ENCODE peak calls at places on chromosomes 12 and 14, in ten cellular contexts. N is lung, B is GM23338, K is PC-9, A is psoas muscle, M is PC-3, U is heart right ventricle, P is tibial artery, F is esophagus squamous epithelium, O is left ventricle myocardium inferior. W is an unnamed sample.

GRCh38 chr14:23548351-23549318 is 2.9 kb downstream of the ZFHX2 start:
- DNase-seq in M (no peak), U (no peak), N (no peak), P (no peak), K (no peak), A (no peak), B (peak; percentile 84), O (no peak), F (no peak), W (no peak)

GRCh38 chr12:111046896-111047295 is 126.5 kb upstream of the MYL2 start:
- DNase-seq in K (no peak), M (no peak), O (no peak), U (no peak), N (no peak), F (no peak), A (no peak), P (no peak), B (peak; percentile 50), W (no peak)

GRCh38 chr14:90017371-90017770 is 44.4 kb upstream of the KCNK13 start:
- DNase-seq in A (no peak), O (no peak), U (no peak), N (no peak), K (no peak), B (no peak), P (no peak), F (no peak), M (no peak), W (no peak)

GRCh38 chr14:21102472-21103164 is 1.8 kb downstream of the TMEM253 start:
- DNase-seq in U (no peak), N (no peak), M (no peak), B (peak; percentile 43), O (no peak), P (no peak), F (no peak), K (no peak), A (no peak), W (no peak)

GRCh38 chr12:50242751-50243191 is 40.5 kb downstream of the LIMA1 start:
- DNase-seq in M (peak; percentile 84), O (no peak), B (no peak), P (no peak), N (no peak), F (no peak), A (no peak), K (peak; percentile 93), U (no peak), W (no peak)

GRCh38 chr14:94126419-94126677 is 3.1 kb downstream of the IFI27L2 start:
- DNase-seq in F (no peak), U (no peak), A (no peak), M (no peak), O (no peak), P (no peak), K (no peak), B (no peak), N (no peak), W (no peak)

GRCh38 chr14:105999361-106000028 is 473.1 kb downstream of the TMEM121 start:
- DNase-seq in U (peak; percentile 55), O (peak; percentile 40), K (no peak), F (no peak), N (peak; percentile 58), P (no peak), B (peak; percentile 43), M (no peak), A (peak; percentile 39), W (no peak)

GRCh38 chr14:64174922-64175782 is 119.0 kb downstream of the ESR2 start:
- DNase-seq in F (no peak), K (no peak), N (no peak), P (no peak), A (no peak), M (no peak), B (no peak), O (no peak), U (no peak), W (no peak)

GRCh38 chr12:6792522-6793201 is 3.3 kb downstream of the CD4 start:
- DNase-seq in K (no peak), F (no peak), M (no peak), O (peak; percentile 38), U (peak; percentile 32), B (no peak), P (peak; percentile 53), N (no peak), A (peak; percentile 39), W (no peak)

GRCh38 chr14:22489247-22489551 is 99.8 kb downstream of the DAD1 start:
- DNase-seq in A (no peak), B (no peak), M (no peak), O (no peak), U (no peak), P (no peak), F (no peak), N (no peak), K (no peak), W (no peak)

GRCh38 chr14:21256539-21257394 is 12.5 kb downstream of the HNRNPC start:
- DNase-seq in A (no peak), O (no peak), P (no peak), U (no peak), K (no peak), F (no peak), M (no peak), N (no peak), B (no peak), W (no peak)

GRCh38 chr12:131695968-131696367 is 14.9 kb upstream of the SFSWAP start:
- DNase-seq in P (no peak), O (no peak), F (no peak), N (no peak), A (no peak), B (no peak), M (no peak), U (no peak), K (no peak), W (no peak)

GRCh38 chr14:68199465-68200145 is 380.0 kb downstream of the RAD51B start:
- DNase-seq in B (peak; percentile 60), P (peak; percentile 38), F (no peak), N (no peak), U (peak; percentile 62), M (no peak), O (peak; percentile 18), A (no peak), K (no peak), W (no peak)
- TF ChIP-seq CTCF in B (no peak), P (no peak), F (no peak), N (no peak), U (peak; percentile 44), M (no peak), O (peak; percentile 15), A (no peak), K (no peak), W (no peak)

GRCh38 chr12:65277994-65278575 is 398 bp upstream of the MSRB3 start:
- DNase-seq in U (no peak), P (no peak), A (no peak), K (no peak), O (no peak), M (no peak), N (no peak), F (no peak), B (peak; percentile 38), W (no peak)
- H3K27ac ChIP-seq in U (peak overlapping the region; percentile 93), P (peak overlapping the region; percentile 97), A (peak overlapping the region; percentile 93), K (no peak overlapping the region), O (peak overlapping the region; percentile 95), M (no peak overlapping the region), N (peak overlapping the region; percentile 97), F (peak overlapping the region; percentile 94), B (no peak overlapping the region), W (peak overlapping the region; percentile 42)

GRCh38 chr12:3542156-3542555 is 51.2 kb downstream of the PRMT8 start:
- DNase-seq in O (no peak), B (no peak), F (no peak), N (no peak), A (no peak), U (no peak), K (no peak), P (no peak), M (no peak), W (no peak)
- H3K27me3 ChIP-seq in O (no peaks in the 10 kb centered on the region), B (no peaks in the 10 kb centered on the region), F (no peaks in the 10 kb centered on the region), N (no peaks in the 10 kb centered on the region), A (no peaks in the 10 kb centered on the region), U (no peaks in the 10 kb centered on the region), K (peaks cover 97% of the 10 kb centered on the region), P (peaks cover 34% of the 10 kb centered on the region), M (peaks cover 23% of the 10 kb centered on the region), W (peaks cover 4% of the 10 kb centered on the region)

DNA sequence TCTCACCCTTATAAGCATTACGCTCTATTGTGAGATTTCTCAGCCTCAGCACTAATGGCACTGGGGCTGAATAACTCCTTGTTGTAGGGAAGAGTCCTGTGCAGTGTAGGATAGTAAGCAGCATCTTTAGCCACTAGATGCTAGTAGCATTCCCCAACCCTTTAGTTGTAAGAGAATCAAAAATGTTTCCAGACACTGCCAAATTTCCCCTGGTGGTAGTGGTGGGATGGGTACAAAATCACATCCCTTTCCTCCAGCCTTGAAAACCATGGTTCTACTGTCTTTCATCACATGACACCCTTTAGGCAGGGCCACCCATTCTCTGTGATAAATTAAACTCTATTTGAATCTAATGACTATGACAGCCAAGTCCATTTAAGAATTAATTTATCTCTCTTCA is 199.3 kb downstream of the ANO4 start:
- DNase-seq in U (no peak), O (no peak), A (no peak), M (no peak), N (no peak), B (peak; percentile 65), F (no peak), P (no peak), K (no peak), W (no peak)
- TF ChIP-seq CTCF in U (no peak), O (no peak), A (no peak), M (peak; percentile 14), N (no peak), B (peak; percentile 26), F (no peak), P (no peak), K (no peak), W (peak; percentile 13)

GRCh38 chr12:123165537-123165936 is 14.6 kb upstream of the PITPNM2 start:
- DNase-seq in U (no peak), F (no peak), B (no peak), P (no peak), M (no peak), O (no peak), N (no peak), K (no peak), A (no peak), W (no peak)
- H3K27ac ChIP-seq in U (no peak overlapping the region), F (no peak overlapping the region), B (no peak overlapping the region), P (no peak overlapping the region), M (no peak overlapping the region), O (no peak overlapping the region), N (no peak overlapping the region), K (no peak overlapping the region), A (no peak overlapping the region), W (no peak overlapping the region)

GRCh38 chr12:125804660-125805059 is 739.4 kb downstream of the AACS start:
- DNase-seq in B (no peak), U (no peak), M (no peak), N (no peak), K (no peak), P (no peak), O (no peak), A (no peak), F (no peak), W (no peak)
- H3K27me3 ChIP-seq in B (no peaks in the 10 kb centered on the region), U (no peaks in the 10 kb centered on the region), M (no peaks in the 10 kb centered on the region), N (no peaks in the 10 kb centered on the region), K (peaks cover 18% of the 10 kb centered on the region), P (no peaks in the 10 kb centered on the region), O (no peaks in the 10 kb centered on the region), A (no peaks in the 10 kb centered on the region), F (no peaks in the 10 kb centered on the region), W (no peaks in the 10 kb centered on the region)